ENCODE peak calls at places on chromosomes 7 and 10, in five cellular contexts. N is heart right ventricle, J is RWPE2, W is prostate gland, D is fibroblast of pulmonary artery. E is an unnamed sample.
A peak's percentile ranks its signal among the peaks of the same experiment; 100 is the strongest.

GRCh38 chr10:31962826-31963597 is 34.4 kb upstream of the ARHGAP12 start:
- DNase-seq in W (no peak), D (no peak), N (no peak), J (no peak), E (no peak)

GRCh38 chr7:77933394-77933793 is 134.8 kb downstream of the PHTF2 start:
- DNase-seq in W (no peak), N (no peak), J (no peak), D (peak; percentile 51), E (no peak)

GRCh38 chr7:36155811-36156361 is 2.8 kb downstream of the EEPD1 start:
- DNase-seq in N (peak; percentile 79), J (no peak), W (peak; percentile 43), D (no peak), E (peak; percentile 74)

GRCh38 chr10:89203237-89203636 is 3.9 kb downstream of the CH25H start:
- DNase-seq in J (no peak), D (no peak), N (no peak), W (no peak), E (no peak)

GRCh38 chr10:42691361-42692120 is 53.2 kb upstream of the ZNF33B start:
- DNase-seq in J (no peak), W (no peak), N (no peak), D (no peak), E (no peak)

GRCh38 chr7:142776206-142776844 is 5.6 kb downstream of the PRSS2 start:
- DNase-seq in W (no peak), J (no peak), N (no peak), D (peak; percentile 83), E (no peak)

GRCh38 chr10:79372871-79373270 is 25.6 kb downstream of the PPIF start:
- DNase-seq in W (no peak), N (no peak), D (no peak), J (no peak), E (no peak)

GRCh38 chr7:50596484-50596883 is 31.3 kb upstream of the DDC start:
- DNase-seq in N (no peak), J (no peak), W (no peak), D (no peak), E (no peak)

GRCh38 chr7:36372156-36372555 is 17.5 kb upstream of the ANLN start:
- DNase-seq in W (no peak), N (no peak), J (no peak), D (no peak), E (no peak)

GRCh38 chr10:1724921-1725320 is 12.4 kb downstream of the ADARB2 start:
- DNase-seq in N (no peak), W (no peak), J (no peak), D (no peak), E (no peak)

GRCh38 chr10:70283071-70283444 is 746 bp downstream of the NPFFR1 start:
- DNase-seq in J (no peak), N (no peak), W (no peak), D (no peak), E (no peak)

GRCh38 chr10:70285432-70285831 is 1.6 kb upstream of the NPFFR1 start:
- DNase-seq in J (no peak), D (no peak), W (no peak), N (no peak), E (no peak)

GRCh38 chr10:70286616-70287015 is 2.8 kb upstream of the NPFFR1 start:
- DNase-seq in N (no peak), J (no peak), W (no peak), D (no peak), E (no peak)

GRCh38 chr10:70284542-70285150 is 842 bp upstream of the NPFFR1 start:
- DNase-seq in D (no peak), W (no peak), J (no peak), N (no peak), E (no peak)

GRCh38 chr10:70283445-70284399 is at the start of gene NPFFR1:
- DNase-seq in D (no peak), J (no peak), W (no peak), N (no peak), E (no peak)
- TF ChIP-seq CTCF in D (no peak), J (no peak), W (no peak), N (no peak), E (no peak)

GRCh38 chr7:133654547-133654946 is 401.7 kb downstream of the EXOC4 start:
- DNase-seq in N (no peak), D (no peak), J (no peak), W (no peak), E (no peak)

GRCh38 chr7:133649593-133649992 is 396.7 kb downstream of the EXOC4 start:
- DNase-seq in N (no peak), D (peak; percentile 36), J (no peak), W (no peak), E (no peak)

GRCh38 chr7:133652547-133652946 is 399.7 kb downstream of the EXOC4 start:
- DNase-seq in W (no peak), D (no peak), J (no peak), N (no peak), E (no peak)

GRCh38 chr7:133650067-133650466 is 397.2 kb downstream of the EXOC4 start:
- DNase-seq in W (no peak), N (no peak), D (peak; percentile 89), J (no peak), E (no peak)

DNA sequence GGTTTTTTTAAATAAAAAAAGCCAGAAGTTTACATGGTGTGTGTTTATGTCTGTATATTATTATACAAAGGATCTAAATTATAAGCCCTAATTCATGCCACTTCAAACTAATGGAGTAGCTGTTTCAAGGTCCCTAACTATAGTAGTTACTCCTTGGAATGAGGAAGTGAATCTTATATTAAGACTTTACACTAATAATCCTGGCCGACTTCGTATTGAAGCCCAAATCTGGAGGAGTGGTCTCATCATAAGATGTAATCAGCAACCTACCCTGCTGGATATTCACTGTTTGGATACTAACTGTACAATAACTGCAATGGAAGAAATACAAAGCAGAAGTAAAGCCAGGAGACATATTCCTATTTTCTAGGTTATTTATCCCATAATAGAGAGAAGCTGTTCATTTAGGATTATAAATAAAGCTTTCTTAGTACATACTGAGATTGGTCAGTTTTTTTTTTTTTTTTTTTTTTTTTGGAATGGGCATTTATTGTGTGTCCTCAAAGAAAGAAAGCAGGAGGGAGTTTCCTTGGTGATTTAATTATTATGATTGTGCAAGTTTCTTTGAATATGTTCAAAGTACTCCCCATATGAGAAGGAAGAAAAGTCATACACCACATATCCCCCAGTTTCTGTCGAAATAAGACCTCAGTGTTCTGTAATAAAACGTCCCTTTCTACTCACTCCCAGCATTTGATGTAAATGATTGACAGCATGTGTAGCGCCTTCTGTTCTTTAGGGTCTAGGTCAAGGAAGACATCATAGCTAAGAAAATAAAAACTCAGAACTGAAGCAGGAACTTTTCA is 397.8 kb downstream of the EXOC4 start:
- DNase-seq in J (no peak), N (no peak), D (peak; percentile 53), W (no peak), E (no peak)
- H3K4me3 ChIP-seq in J (no peak overlapping the region), N (no peak overlapping the region), D (no peak overlapping the region), W (no peak overlapping the region), E (no peak overlapping the region)

DNA sequence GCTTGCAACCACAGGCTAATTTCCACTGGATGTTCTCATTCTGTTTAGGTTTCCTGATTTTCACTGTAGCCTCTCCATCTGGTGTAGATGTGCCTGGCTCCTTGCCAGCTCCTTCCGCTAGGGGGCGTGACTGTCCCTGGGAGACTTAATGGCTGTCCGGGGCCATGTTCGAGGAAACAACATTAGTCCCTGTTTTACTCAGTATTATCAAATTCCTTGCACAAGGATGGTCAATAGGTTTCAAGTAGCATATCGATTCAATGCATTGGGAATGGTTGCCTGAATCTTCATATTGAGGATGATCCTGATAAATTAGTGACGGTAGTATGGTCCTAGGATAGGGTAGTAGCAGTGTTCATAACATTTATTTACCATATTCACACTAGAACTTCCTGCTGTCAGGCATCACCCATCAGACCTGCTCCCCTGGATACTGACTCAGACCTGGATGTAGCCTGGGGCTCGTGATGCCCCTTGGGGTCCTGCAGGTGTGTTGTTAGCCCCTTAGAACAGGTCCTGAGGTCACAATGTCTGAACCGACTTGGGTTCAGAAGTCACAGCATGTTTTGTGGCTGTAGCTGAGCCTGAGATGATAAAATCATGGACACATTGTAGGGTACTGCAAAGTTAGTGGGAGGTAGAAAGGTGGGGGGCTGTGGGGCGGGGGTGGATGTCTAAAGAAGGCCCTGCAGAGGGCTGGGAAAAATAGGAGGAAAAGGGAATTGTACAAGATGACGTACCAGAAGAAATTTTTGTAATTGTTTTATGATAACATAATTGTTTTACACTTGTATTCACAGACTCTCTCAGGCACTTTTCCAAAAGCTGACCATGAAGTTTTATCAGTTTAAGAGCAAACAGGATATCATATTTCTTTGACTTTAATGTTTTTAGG is 8.9 kb upstream of the EXOC6 start:
- DNase-seq in J (no peak), W (no peak), D (peak; percentile 86), N (peak; percentile 74), E (no peak)
- TF ChIP-seq CTCF in J (peak; percentile 17), W (peak; percentile 12), D (peak; percentile 38), N (peak; percentile 41), E (peak; percentile 25)

GRCh38 chr7:141389423-141389822 is 161.8 kb upstream of the AGK start:
- DNase-seq in N (no peak), W (no peak), J (no peak), D (no peak), E (no peak)
- H3K4me3 ChIP-seq in N (no peak overlapping the region), W (no peak overlapping the region), J (no peak overlapping the region), D (no peak overlapping the region), E (no peak overlapping the region)

GRCh38 chr7:83936056-83936703 is 258.4 kb downstream of the SEMA3A start:
- DNase-seq in N (peak; percentile 39), W (peak; percentile 31), D (peak; percentile 85), J (no peak), E (peak; percentile 36)

GRCh38 chr7:83937930-83938329 is 256.7 kb downstream of the SEMA3A start:
- DNase-seq in W (no peak), N (no peak), D (no peak), J (no peak), E (no peak)

GRCh38 chr7:83931968-83932367 is 262.6 kb downstream of the SEMA3A start:
- DNase-seq in W (no peak), D (no peak), J (no peak), N (no peak), E (no peak)

GRCh38 chr7:83930262-83930661 is 264.3 kb downstream of the SEMA3A start:
- DNase-seq in J (no peak), N (no peak), W (no peak), D (no peak), E (no peak)

GRCh38 chr7:83934118-83934734 is 260.4 kb downstream of the SEMA3A start:
- DNase-seq in J (no peak), W (no peak), N (no peak), D (peak; percentile 12), E (no peak)
- TF ChIP-seq CTCF in J (peak; percentile 74), W (peak; percentile 8), N (peak; percentile 29), D (peak; percentile 32), E (no peak)

DNA sequence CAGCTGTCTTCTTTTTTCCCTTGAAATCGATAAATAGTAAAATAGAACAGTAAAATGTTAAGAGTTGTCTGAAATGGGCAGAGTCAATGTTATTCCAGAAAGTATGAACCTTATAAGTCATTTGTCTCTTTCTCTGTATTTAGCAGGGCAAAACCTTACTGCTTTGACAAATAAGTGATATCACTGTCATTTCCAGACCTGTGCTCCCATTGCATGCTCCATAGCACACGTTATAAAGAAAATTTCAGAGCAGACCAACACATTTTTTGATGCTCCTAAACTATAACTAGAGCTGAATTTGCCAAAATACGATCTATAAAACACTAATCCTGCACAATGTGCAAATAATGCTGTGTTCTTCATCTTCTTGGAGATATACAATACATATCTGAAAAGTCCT is 1.1 kb downstream of the A1CF start:
- DNase-seq in W (no peak), N (no peak), J (no peak), D (no peak), E (no peak)
- H3K4me3 ChIP-seq in W (no peak overlapping the region), N (no peak overlapping the region), J (no peak overlapping the region), D (no peak overlapping the region), E (no peak overlapping the region)